ENCODE peak calls at places on chromosomes 13 and 19, in eight cellular contexts. T is HL-60, G is fibroblast of mammary gland, Y is omental fat pad, L is PC-3, H is NCI-H226, I is DMS53, V is GM12865. X is an unnamed sample.

GRCh38 chr13:79679334-79679733 is 198.4 kb downstream of the NDFIP2 start:
- DNase-seq in T (peak; percentile 36), G (peak; percentile 83), Y (peak; percentile 67), L (peak; percentile 76), H (peak; percentile 29), I (peak; percentile 72), V (peak; percentile 64), X (no peak)

GRCh38 chr13:98504371-98504963 is 72.4 kb downstream of the STK24 start:
- DNase-seq in T (no peak), G (no peak), Y (no peak), L (no peak), H (no peak), I (no peak), V (peak; percentile 81), X (no peak)

GRCh38 chr19:48543121-48543710 is 8.8 kb upstream of the SULT2B1 start:
- DNase-seq in T (peak; percentile 13), G (peak; percentile 62), Y (no peak), L (peak; percentile 92), H (peak; percentile 91), I (peak; percentile 98), V (no peak), X (no peak)

GRCh38 chr19:10701955-10702307 is 692 bp downstream of the QTRT1 start:
- DNase-seq in T (no peak), G (no peak), Y (no peak), L (peak; percentile 32), H (no peak), I (peak; percentile 52), V (peak; percentile 57), X (no peak)

GRCh38 chr19:5917431-5918107 is 3.5 kb downstream of the CAPS start:
- DNase-seq in T (no peak), G (no peak), Y (no peak), L (no peak), H (no peak), I (no peak), V (no peak), X (no peak)

GRCh38 chr19:55247621-55248099 is 11.2 kb downstream of the PPP6R1 start:
- DNase-seq in T (peak; percentile 63), G (peak; percentile 58), Y (no peak), L (peak; percentile 74), H (peak; percentile 96), I (peak; percentile 33), V (no peak), X (no peak)

GRCh38 chr13:49657241-49657641 is 28.9 kb downstream of the ARL11 start:
- DNase-seq in T (no peak), G (no peak), Y (no peak), L (no peak), H (no peak), I (no peak), V (no peak), X (no peak)

GRCh38 chr13:50224534-50224933 is 209.3 kb downstream of the KCNRG start:
- DNase-seq in T (peak; percentile 78), G (peak; percentile 90), Y (no peak), L (peak; percentile 65), H (peak; percentile 35), I (no peak), V (peak; percentile 80), X (no peak)

GRCh38 chr13:75440100-75440499 is 41.9 kb downstream of the TBC1D4 start:
- DNase-seq in T (no peak), G (no peak), Y (no peak), L (no peak), H (no peak), I (no peak), V (no peak), X (no peak)

GRCh38 chr19:35975608-35976214 is 19.3 kb upstream of the SDHAF1 start:
- DNase-seq in T (no peak), G (peak; percentile 22), Y (no peak), L (peak; percentile 18), H (peak; percentile 12), I (no peak), V (no peak), X (no peak)

GRCh38 chr13:26480246-26480855 is 77.1 kb upstream of the WASF3 start:
- DNase-seq in T (no peak), G (no peak), Y (no peak), L (peak; percentile 29), H (no peak), I (no peak), V (no peak), X (no peak)

GRCh38 chr19:46571495-46571894 is 29.6 kb upstream of the CALM3 start:
- DNase-seq in T (no peak), G (peak; percentile 28), Y (no peak), L (peak; percentile 38), H (no peak), I (peak; percentile 78), V (peak; percentile 18), X (no peak)

GRCh38 chr19:43555185-43555770 is 20.0 kb downstream of the XRCC1 start:
- DNase-seq in T (peak; percentile 71), G (peak; percentile 69), Y (no peak), L (peak; percentile 56), H (peak; percentile 36), I (peak; percentile 88), V (peak; percentile 80), X (no peak)

GRCh38 chr19:38506723-38507550 is 73.4 kb downstream of the RYR1 start:
- DNase-seq in T (peak; percentile 38), G (peak; percentile 59), Y (peak; percentile 47), L (peak; percentile 89), H (peak; percentile 92), I (peak; percentile 53), V (peak; percentile 80), X (peak; percentile 23)

GRCh38 chr19:39316627-39317321 is 3.9 kb downstream of the LRFN1 start:
- DNase-seq in T (no peak), G (no peak), Y (no peak), L (no peak), H (no peak), I (no peak), V (no peak), X (no peak)

GRCh38 chr13:33710924-33711323 is 107.0 kb upstream of the RFC3 start:
- DNase-seq in T (no peak), G (no peak), Y (no peak), L (no peak), H (no peak), I (no peak), V (no peak), X (no peak)

GRCh38 chr19:46173886-46174475 is 25.9 kb downstream of the IGFL2 start:
- DNase-seq in T (no peak), G (no peak), Y (no peak), L (no peak), H (no peak), I (no peak), V (no peak), X (no peak)

GRCh38 chr13:88707652-88708051 is 1036.5 kb downstream of the SLITRK5 start:
- DNase-seq in T (no peak), G (no peak), Y (no peak), L (no peak), H (no peak), I (no peak), V (no peak), X (no peak)

GRCh38 chr19:1247747-1248453 is 483 bp upstream of the MIDN start:
- DNase-seq in T (peak; percentile 66), G (peak; percentile 65), Y (no peak), L (peak; percentile 65), H (peak; percentile 63), I (peak; percentile 88), V (peak; percentile 67), X (no peak)

GRCh38 chr13:67048084-67048792 is 181.9 kb downstream of the PCDH9 start:
- DNase-seq in T (no peak), G (peak; percentile 45), Y (no peak), L (no peak), H (peak; percentile 63), I (peak; percentile 16), V (peak; percentile 6), X (no peak)

GRCh38 chr13:99062593-99062992 is 84.7 kb upstream of the DOCK9 start:
- DNase-seq in T (no peak), G (no peak), Y (no peak), L (peak; percentile 62), H (peak; percentile 90), I (no peak), V (no peak), X (no peak)

GRCh38 chr19:30596813-30597399 is 224.7 kb downstream of the ZNF536 start:
- DNase-seq in T (no peak), G (no peak), Y (no peak), L (no peak), H (no peak), I (no peak), V (no peak), X (no peak)

GRCh38 chr13:44763604-44764311 is 187.6 kb upstream of the TSC22D1 start:
- DNase-seq in T (no peak), G (peak; percentile 54), Y (no peak), L (no peak), H (no peak), I (no peak), V (peak; percentile 67), X (no peak)

GRCh38 chr19:32570081-32570785 is 10.8 kb upstream of the PDCD5 start:
- DNase-seq in T (no peak), G (peak; percentile 66), Y (no peak), L (peak; percentile 68), H (peak; percentile 11), I (peak; percentile 80), V (peak; percentile 63), X (no peak)

GRCh38 chr13:28602580-28602979 is 56.4 kb upstream of the POMP start:
- DNase-seq in T (no peak), G (no peak), Y (no peak), L (no peak), H (no peak), I (no peak), V (no peak), X (no peak)

GRCh38 chr13:79448413-79448812 is 32.5 kb upstream of the NDFIP2 start:
- DNase-seq in T (peak; percentile 26), G (peak; percentile 17), Y (no peak), L (no peak), H (peak; percentile 12), I (peak; percentile 0), V (peak; percentile 28), X (no peak)